ENCODE peak calls at places on chromosomes 4 and X, in ten cellular contexts. R, C, U, S, N, X, Y, J, T and F are unnamed samples.
A peak's percentile ranks its signal among the peaks of the same experiment; 100 is the strongest.

GRCh38 chrX:27976284-27976683 is 5.0 kb downstream of the DCAF8L1 start:
- DNase-seq in Y (no peak), X (no peak), U (no peak), C (no peak), T (no peak), S (no peak), N (no peak), R (no peak), J (no peak), F (no peak)

GRCh38 chrX:117094149-117094548 is 631.4 kb upstream of the CT83 start:
- DNase-seq in N (no peak), Y (no peak), J (no peak), S (no peak), X (no peak), C (no peak), R (no peak), T (no peak), U (no peak), F (no peak)

GRCh38 chr4:24213936-24214335 is 324.1 kb upstream of the PPARGC1A start:
- DNase-seq in S (no peak), U (no peak), N (no peak), T (no peak), R (no peak), Y (no peak), J (no peak), X (no peak), C (no peak), F (no peak)

GRCh38 chr4:158315706-158316105 is 105.4 kb downstream of the TMEM144 start:
- DNase-seq in S (no peak), U (no peak), N (no peak), T (no peak), J (no peak), C (no peak), R (no peak), X (peak; percentile 86), Y (no peak), F (no peak)

GRCh38 chr4:11543710-11544109 is 115.0 kb upstream of the HS3ST1 start:
- DNase-seq in C (no peak), Y (no peak), J (no peak), U (no peak), T (no peak), N (no peak), S (no peak), R (no peak), X (no peak), F (no peak)

GRCh38 chr4:3227878-3228675 is 20.9 kb upstream of the MSANTD1 start:
- DNase-seq in T (no peak), C (no peak), Y (no peak), R (no peak), S (no peak), X (peak; percentile 37), J (no peak), U (peak; percentile 42), N (no peak), F (no peak)

GRCh38 chr4:36343501-36343900 is 62.1 kb downstream of the DTHD1 start:
- DNase-seq in S (no peak), N (no peak), J (no peak), T (no peak), R (no peak), C (no peak), U (no peak), Y (no peak), X (no peak), F (no peak)

GRCh38 chr4:154517591-154517990 is 26.0 kb upstream of the DCHS2 start:
- DNase-seq in T (no peak), C (no peak), Y (no peak), X (no peak), U (no peak), N (no peak), J (no peak), S (no peak), R (no peak), F (no peak)

GRCh38 chrX:150649096-150649870 is 43.9 kb upstream of the MTMR1 start:
- DNase-seq in Y (no peak), J (peak; percentile 3), N (no peak), X (peak; percentile 63), T (no peak), C (no peak), S (no peak), R (no peak), U (peak; percentile 15), F (no peak)

GRCh38 chr4:98617358-98618047 is 40.9 kb downstream of the TSPAN5 start:
- DNase-seq in S (no peak), X (no peak), R (no peak), J (no peak), C (no peak), Y (no peak), T (no peak), N (no peak), U (no peak), F (no peak)

GRCh38 chrX:151711787-151712186 is 4.0 kb upstream of the FATE1 start:
- DNase-seq in T (no peak), S (no peak), X (no peak), R (no peak), J (no peak), Y (no peak), U (peak; percentile 34), C (no peak), N (no peak), F (no peak)

GRCh38 chr4:74944354-74944793 is 11.5 kb downstream of the PARM1 start:
- DNase-seq in N (no peak), S (no peak), J (no peak), U (no peak), X (no peak), C (no peak), Y (no peak), R (no peak), T (peak; percentile 11), F (no peak)

GRCh38 chr4:86978709-86979108 is 43.9 kb downstream of the AFF1 start:
- DNase-seq in N (no peak), Y (no peak), C (no peak), S (no peak), X (no peak), R (no peak), J (no peak), U (no peak), T (no peak), F (no peak)

GRCh38 chr4:117560329-117560728 is 474.0 kb upstream of the NDST3 start:
- DNase-seq in Y (no peak), R (no peak), T (no peak), J (no peak), X (no peak), C (no peak), S (no peak), N (no peak), U (no peak), F (no peak)

GRCh38 chrX:49309401-49309981 is 6.0 kb downstream of the GAGE10 start:
- DNase-seq in T (no peak), J (peak; percentile 41), C (no peak), S (no peak), U (no peak), X (peak; percentile 41), N (no peak), Y (no peak), R (no peak), F (no peak)

GRCh38 chr4:15753786-15754185 is 24.3 kb upstream of the CD38 start:
- DNase-seq in U (no peak), X (peak; percentile 52), N (no peak), Y (no peak), J (no peak), S (no peak), R (no peak), C (no peak), T (no peak), F (no peak)

GRCh38 chr4:44927361-44928061 is 201.2 kb upstream of the GNPDA2 start:
- DNase-seq in U (peak; percentile 22), J (peak; percentile 0), S (no peak), C (no peak), N (no peak), Y (no peak), X (no peak), T (peak; percentile 4), R (no peak), F (no peak)

GRCh38 chrX:96685205-96686099 is 810 bp downstream of the DIAPH2 start:
- DNase-seq in C (no peak), R (peak; percentile 8), Y (no peak), N (no peak), X (peak; percentile 48), J (peak; percentile 76), S (no peak), U (no peak), T (peak; percentile 13), F (peak; percentile 47)

GRCh38 chrX:154775611-154776349 is 13.1 kb downstream of the DKC1 start:
- DNase-seq in X (no peak), U (no peak), R (no peak), T (no peak), J (peak; percentile 51), C (no peak), N (no peak), S (no peak), Y (no peak), F (peak; percentile 22)

GRCh38 chr4:138239496-138239895 is 2.7 kb downstream of the SLC7A11 start:
- DNase-seq in C (no peak), X (no peak), T (no peak), S (no peak), N (no peak), Y (no peak), J (no peak), U (no peak), R (no peak), F (no peak)

GRCh38 chr4:1206299-1207156 is 34.1 kb upstream of the SPON2 start:
- DNase-seq in S (no peak), R (no peak), C (no peak), J (no peak), X (no peak), U (no peak), T (no peak), Y (no peak), N (no peak), F (no peak)